ENCODE peak calls at places on chromosomes 16 and 17, in nine cellular contexts. T, P, Q, R, F, C, A, S and V are unnamed samples.

GRCh38 chr17:73028311-73028755 is 64.2 kb downstream of the SLC39A11 start:
- DNase-seq in T (no peak), P (no peak), Q (no peak), R (no peak), F (no peak), C (no peak), A (no peak), S (no peak), V (no peak)

GRCh38 chr16:71576971-71577370 is at the start of gene TAT:
- DNase-seq in T (no peak), P (peak), Q (no peak), R (no peak), F (no peak), C (no peak), A (no peak), S (no peak), V (no peak)

GRCh38 chr16:81697886-81698635 is 81.0 kb upstream of the PLCG2 start:
- DNase-seq in T (no peak), P (no peak), Q (no peak), R (no peak), F (no peak), C (no peak), A (peak), S (no peak), V (no peak)

GRCh38 chr16:17076818-17077498 is 393.8 kb downstream of the XYLT1 start:
- DNase-seq in T (no peak), P (no peak), Q (no peak), R (no peak), F (no peak), C (no peak), A (no peak), S (no peak), V (no peak)

GRCh38 chr17:38864636-38865398 is 5.0 kb upstream of the LASP1 start:
- DNase-seq in T (no peak), P (peak), Q (no peak), R (no peak), F (no peak), C (no peak), A (no peak), S (no peak), V (no peak)

GRCh38 chr16:68737046-68737729 is at the start of gene CDH1:
- DNase-seq in T (no peak), P (peak), Q (peak), R (no peak), F (peak), C (no peak), A (no peak), S (peak), V (peak)

GRCh38 chr16:86995456-86995855 is 321.7 kb downstream of the C16orf95 start:
- DNase-seq in T (no peak), P (peak), Q (no peak), R (no peak), F (no peak), C (peak), A (no peak), S (no peak), V (no peak)

GRCh38 chr17:48439875-48440505 is 10.0 kb upstream of the SKAP1 start:
- DNase-seq in T (no peak), P (no peak), Q (no peak), R (peak), F (no peak), C (no peak), A (no peak), S (no peak), V (peak)

GRCh38 chr17:8488931-8489330 is 53.2 kb downstream of the NDEL1 start:
- DNase-seq in T (peak), P (no peak), Q (no peak), R (no peak), F (no peak), C (peak), A (peak), S (peak), V (no peak)

GRCh38 chr16:75379339-75379738 is 54.0 kb downstream of the CFDP1 start:
- DNase-seq in T (no peak), P (no peak), Q (no peak), R (no peak), F (no peak), C (no peak), A (no peak), S (no peak), V (peak)

GRCh38 chr16:51971184-51971583 is 575.8 kb downstream of the TOX3 start:
- DNase-seq in T (no peak), P (peak), Q (no peak), R (no peak), F (peak), C (no peak), A (no peak), S (no peak), V (no peak)
- TF ChIP-seq CTCF in T (peak), P (peak), Q (no peak), R (no peak), F (peak), C (no peak), A (no peak), S (no peak), V (no peak)

GRCh38 chr16:31699601-31700000 is 171.9 kb downstream of the AHSP start:
- DNase-seq in T (no peak), P (no peak), Q (no peak), R (no peak), F (no peak), C (no peak), A (no peak), S (no peak), V (no peak)

GRCh38 chr16:31695667-31696066 is 168.0 kb downstream of the AHSP start:
- DNase-seq in T (no peak), P (no peak), Q (no peak), R (peak), F (no peak), C (no peak), A (no peak), S (no peak), V (peak)

GRCh38 chr16:31698901-31699300 is 171.2 kb downstream of the AHSP start:
- DNase-seq in T (no peak), P (no peak), Q (no peak), R (no peak), F (no peak), C (no peak), A (no peak), S (no peak), V (no peak)

GRCh38 chr16:31697744-31698125 is 170.0 kb downstream of the AHSP start:
- DNase-seq in T (no peak), P (no peak), Q (no peak), R (no peak), F (no peak), C (no peak), A (no peak), S (no peak), V (no peak)

GRCh38 chr16:31696968-31697743 is 169.5 kb downstream of the AHSP start:
- DNase-seq in T (no peak), P (peak), Q (no peak), R (peak), F (peak), C (no peak), A (no peak), S (no peak), V (no peak)
- TF ChIP-seq CTCF in T (peak), P (peak), Q (peak), R (peak), F (peak), C (peak), A (peak), S (no peak), V (peak)

DNA sequence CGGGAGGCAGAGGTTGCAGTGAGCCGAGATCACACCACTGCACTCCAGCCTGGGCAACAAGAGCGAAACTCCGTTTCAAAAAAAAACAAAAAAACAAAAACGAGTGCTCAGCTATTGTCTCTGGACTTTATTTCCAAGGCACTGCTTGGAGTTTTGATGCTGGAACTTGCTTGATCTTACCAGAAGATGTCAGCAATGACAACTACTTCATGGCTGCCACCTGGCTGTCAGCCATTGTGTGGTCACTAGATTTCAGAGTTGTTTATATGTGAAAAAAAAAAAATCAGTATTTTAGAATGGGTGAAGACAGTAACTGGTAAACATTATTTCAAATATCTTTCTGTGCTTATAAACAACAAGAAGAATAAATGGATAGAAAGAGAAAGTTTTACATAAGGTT is 26.3 kb upstream of the OR4D1 start:
- DNase-seq in T (no peak), P (peak), Q (no peak), R (peak), F (peak), C (no peak), A (no peak), S (no peak), V (no peak)
- TF ChIP-seq CTCF in T (no peak), P (peak), Q (no peak), R (peak), F (peak), C (no peak), A (peak), S (no peak), V (peak)

GRCh38 chr16:47139561-47140185 is 4.1 kb downstream of the NETO2 start:
- DNase-seq in T (no peak), P (no peak), Q (no peak), R (no peak), F (no peak), C (no peak), A (no peak), S (no peak), V (no peak)

GRCh38 chr16:47132310-47132709 is 11.4 kb downstream of the NETO2 start:
- DNase-seq in T (no peak), P (no peak), Q (no peak), R (no peak), F (no peak), C (no peak), A (no peak), S (no peak), V (no peak)

GRCh38 chr16:47140686-47141085 is 3.1 kb downstream of the NETO2 start:
- DNase-seq in T (no peak), P (no peak), Q (no peak), R (no peak), F (no peak), C (no peak), A (no peak), S (no peak), V (no peak)

GRCh38 chr16:47134550-47134949 is 9.2 kb downstream of the NETO2 start:
- DNase-seq in T (no peak), P (no peak), Q (no peak), R (no peak), F (no peak), C (no peak), A (no peak), S (no peak), V (no peak)

DNA sequence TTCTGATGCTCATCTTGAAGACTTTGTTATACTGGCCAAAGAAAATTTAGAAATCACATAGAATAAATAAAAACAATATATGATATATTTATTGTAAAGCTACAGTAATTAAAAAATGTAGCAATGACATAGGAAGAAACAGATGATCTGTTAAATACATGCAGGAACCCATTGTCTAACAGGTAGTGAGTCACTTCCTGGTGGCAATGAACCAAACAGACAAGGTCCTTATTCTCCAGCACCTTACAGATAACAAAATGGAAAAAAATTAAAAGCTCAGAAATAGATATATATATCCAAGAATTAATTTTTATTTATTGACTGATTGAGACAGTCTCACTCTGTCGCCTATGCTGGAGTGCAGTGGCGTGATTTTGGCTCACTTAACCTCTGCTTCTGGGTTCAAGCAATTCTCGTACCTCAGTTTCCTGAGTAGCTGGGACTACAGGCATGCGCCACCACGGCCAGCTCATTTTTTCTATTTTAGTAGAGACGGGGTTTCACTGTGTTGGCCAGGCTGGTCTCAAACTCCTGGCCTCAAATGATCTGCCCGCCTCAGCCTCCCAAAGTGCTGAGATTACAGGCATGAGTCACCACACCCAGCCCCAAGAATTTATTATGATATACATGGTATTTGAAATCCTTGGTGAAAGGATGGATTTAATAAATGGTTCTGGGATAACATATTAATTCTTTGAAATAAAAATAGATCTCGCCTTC is 7.5 kb downstream of the NETO2 start:
- DNase-seq in T (no peak), P (no peak), Q (no peak), R (no peak), F (no peak), C (no peak), A (peak), S (no peak), V (peak)
- TF ChIP-seq CTCF in T (no peak), P (no peak), Q (no peak), R (no peak), F (no peak), C (no peak), A (no peak), S (no peak), V (no peak)